ENCODE peak calls at places on chromosomes 12 and 14, in ten cellular contexts. J is heart right ventricle; D is neural crest cell; Q is kidney epithelial cell; B is foreskin fibroblast; F is CD4-positive, alpha-beta T cell; H is left colon; A is fibroblast of mammary gland; E is mesothelial cell of epicardium; Z is NCI-H1694. L is an unnamed sample.

GRCh38 chr12:92649511-92650227 is 53.1 kb upstream of the PLEKHG7 start:
- DNase-seq in J (no peak), D (peak; percentile 59), Q (peak; percentile 72), B (peak; percentile 81), F (peak; percentile 44), H (peak; percentile 41), A (peak; percentile 91), E (no peak), Z (peak; percentile 55), L (no peak)

GRCh38 chr12:7966558-7966957 is 30.6 kb upstream of the SLC2A3 start:
- DNase-seq in J (no peak), D (no peak), Q (no peak), B (no peak), F (no peak), H (no peak), A (peak; percentile 66), E (no peak), Z (no peak), L (no peak)

GRCh38 chr12:82040987-82041743 is 282.0 kb upstream of the PPFIA2 start:
- DNase-seq in J (no peak), D (no peak), Q (no peak), B (no peak), F (no peak), H (no peak), A (no peak), E (no peak), Z (no peak), L (no peak)

GRCh38 chr14:90970167-90970600 is 90.3 kb downstream of the RPS6KA5 start:
- DNase-seq in J (no peak), D (no peak), Q (peak; percentile 5), B (no peak), F (no peak), H (no peak), A (peak; percentile 37), E (no peak), Z (no peak), L (no peak)

GRCh38 chr14:60951781-60952435 is 29.0 kb downstream of the TRMT5 start:
- DNase-seq in J (no peak), D (no peak), Q (no peak), B (no peak), F (no peak), H (no peak), A (peak; percentile 21), E (no peak), Z (no peak), L (no peak)

GRCh38 chr12:117522559-117522958 is 161.1 kb upstream of the NOS1 start:
- DNase-seq in J (no peak), D (no peak), Q (no peak), B (no peak), F (no peak), H (no peak), A (peak; percentile 72), E (no peak), Z (no peak), L (no peak)

GRCh38 chr12:85920324-85920947 is 46.3 kb downstream of the NTS start:
- DNase-seq in J (no peak), D (no peak), Q (no peak), B (no peak), F (no peak), H (no peak), A (peak; percentile 36), E (no peak), Z (peak; percentile 15), L (no peak)

GRCh38 chr12:54033106-54033979 is 493 bp downstream of the HOXC5 start:
- DNase-seq in J (no peak), D (no peak), Q (no peak), B (peak; percentile 58), F (no peak), H (no peak), A (peak; percentile 60), E (no peak), Z (peak; percentile 38), L (no peak)

GRCh38 chr12:78880078-78880477 is 15.5 kb downstream of the SYT1 start:
- DNase-seq in J (no peak), D (no peak), Q (no peak), B (no peak), F (no peak), H (no peak), A (peak; percentile 11), E (no peak), Z (no peak), L (no peak)

GRCh38 chr12:19199322-19199721 is 69.8 kb downstream of the PLEKHA5 start:
- DNase-seq in J (no peak), D (no peak), Q (no peak), B (no peak), F (no peak), H (no peak), A (no peak), E (no peak), Z (no peak), L (no peak)

GRCh38 chr12:2336409-2336829 is 283.6 kb downstream of the CACNA1C start:
- DNase-seq in J (no peak), D (no peak), Q (peak; percentile 86), B (peak; percentile 91), F (no peak), H (no peak), A (peak; percentile 95), E (no peak), Z (no peak), L (no peak)

GRCh38 chr12:2075558-2076195 is 22.9 kb downstream of the CACNA1C start:
- DNase-seq in J (peak; percentile 66), D (no peak), Q (no peak), B (no peak), F (no peak), H (peak; percentile 45), A (no peak), E (no peak), Z (no peak), L (no peak)

GRCh38 chr14:89957791-89958190 is 2.1 kb downstream of the TDP1 start:
- DNase-seq in J (no peak), D (no peak), Q (no peak), B (no peak), F (no peak), H (no peak), A (peak; percentile 15), E (no peak), Z (no peak), L (no peak)

GRCh38 chr14:85079842-85080741 is 449.9 kb upstream of the FLRT2 start:
- DNase-seq in J (no peak), D (no peak), Q (no peak), B (no peak), F (no peak), H (no peak), A (no peak), E (no peak), Z (no peak), L (no peak)

GRCh38 chr14:78997811-78998210 is 827.6 kb downstream of the NRXN3 start:
- DNase-seq in J (no peak), D (no peak), Q (no peak), B (no peak), F (no peak), H (peak; percentile 27), A (peak; percentile 28), E (peak; percentile 43), Z (peak; percentile 57), L (no peak)

GRCh38 chr12:47903151-47903611 is 1.6 kb downstream of the VDR start:
- DNase-seq in J (no peak), D (no peak), Q (peak; percentile 18), B (peak; percentile 38), F (no peak), H (peak; percentile 62), A (peak; percentile 76), E (no peak), Z (no peak), L (no peak)

GRCh38 chr14:49972840-49973239 is 80.0 kb downstream of the ARF6 start:
- DNase-seq in J (no peak), D (no peak), Q (no peak), B (peak; percentile 91), F (peak; percentile 35), H (peak; percentile 80), A (peak; percentile 91), E (no peak), Z (no peak), L (no peak)

GRCh38 chr12:123055281-123055766 is 74.8 kb downstream of the ARL6IP4 start:
- DNase-seq in J (no peak), D (no peak), Q (no peak), B (no peak), F (no peak), H (no peak), A (no peak), E (no peak), Z (peak; percentile 92), L (no peak)

GRCh38 chr12:124681779-124682391 is 114.5 kb upstream of the NCOR2 start:
- DNase-seq in J (peak; percentile 53), D (no peak), Q (no peak), B (peak; percentile 92), F (no peak), H (peak; percentile 51), A (peak; percentile 97), E (no peak), Z (no peak), L (peak; percentile 79)

GRCh38 chr12:41905703-41906297 is 238.9 kb downstream of the GXYLT1 start:
- DNase-seq in J (no peak), D (no peak), Q (no peak), B (no peak), F (no peak), H (no peak), A (no peak), E (no peak), Z (no peak), L (no peak)

GRCh38 chr14:51398898-51399297 is 158.9 kb downstream of the TMX1 start:
- DNase-seq in J (no peak), D (no peak), Q (peak; percentile 72), B (peak; percentile 94), F (no peak), H (no peak), A (peak; percentile 98), E (no peak), Z (peak; percentile 30), L (no peak)

GRCh38 chr12:2833810-2834209 is 1.0 kb downstream of the NRIP2 start:
- DNase-seq in J (no peak), D (no peak), Q (no peak), B (no peak), F (no peak), H (no peak), A (no peak), E (no peak), Z (no peak), L (no peak)

GRCh38 chr14:77071938-77072388 is 26.1 kb upstream of the CIPC start:
- DNase-seq in J (no peak), D (no peak), Q (no peak), B (peak; percentile 40), F (no peak), H (no peak), A (peak; percentile 35), E (no peak), Z (no peak), L (no peak)

GRCh38 chr12:65876898-65877721 is 52.8 kb downstream of the HMGA2 start:
- DNase-seq in J (no peak), D (no peak), Q (no peak), B (peak; percentile 64), F (no peak), H (no peak), A (peak; percentile 61), E (no peak), Z (no peak), L (no peak)

GRCh38 chr14:101478796-101479410 is 82.4 kb upstream of the DIO3 start:
- DNase-seq in J (no peak), D (no peak), Q (no peak), B (no peak), F (no peak), H (no peak), A (no peak), E (peak; percentile 2), Z (no peak), L (no peak)

GRCh38 chr14:34324363-34324795 is 137.7 kb downstream of the SPTSSA start:
- DNase-seq in J (no peak), D (peak; percentile 42), Q (no peak), B (peak; percentile 14), F (no peak), H (no peak), A (peak; percentile 50), E (no peak), Z (peak; percentile 43), L (peak; percentile 60)

GRCh38 chr14:58408681-58409080 is 13.0 kb downstream of the TOMM20L start:
- DNase-seq in J (no peak), D (no peak), Q (no peak), B (no peak), F (no peak), H (no peak), A (no peak), E (no peak), Z (no peak), L (no peak)

GRCh38 chr12:109720152-109720855 is 6.7 kb downstream of the FAM222A start:
- DNase-seq in J (peak; percentile 68), D (peak; percentile 53), Q (no peak), B (no peak), F (no peak), H (no peak), A (no peak), E (no peak), Z (no peak), L (no peak)

L was measured in tibial nerve.